ENCODE peak calls at places on chromosomes 16 and 17, in five cellular contexts. One of them, this sample, is unnamed. For H3K9me3, the result is how much of the 10 kb centered on the place peaks cover.

GRCh38 chr16:69917739-69918138 is 33.4 kb upstream of the CLEC18A start:
- DNase-seq in tibial artery: peak
- DNase-seq in left ventricle myocardium inferior: no peak
- DNase-seq in ovary: peak
- DNase-seq in pancreas: peak
- DNase-seq in this sample: peak

GRCh38 chr16:56101480-56101879 is 89.8 kb upstream of the GNAO1 start:
- DNase-seq in tibial artery: no peak
- DNase-seq in left ventricle myocardium inferior: no peak
- DNase-seq in ovary: no peak
- DNase-seq in pancreas: no peak
- DNase-seq in this sample: no peak

GRCh38 chr17:74842599-74843351 is 16.9 kb downstream of the GRIN2C start:
- DNase-seq in tibial artery: no peak
- DNase-seq in left ventricle myocardium inferior: peak
- DNase-seq in ovary: peak
- DNase-seq in pancreas: peak
- DNase-seq in this sample: peak

GRCh38 chr16:47734987-47735594 is 274.0 kb downstream of the PHKB start:
- DNase-seq in tibial artery: no peak
- DNase-seq in left ventricle myocardium inferior: no peak
- DNase-seq in ovary: no peak
- DNase-seq in pancreas: peak
- DNase-seq in this sample: no peak

GRCh38 chr17:81251091-81251942 is 12.2 kb downstream of the NDUFAF8 start:
- DNase-seq in tibial artery: no peak
- DNase-seq in left ventricle myocardium inferior: peak
- DNase-seq in ovary: no peak
- DNase-seq in pancreas: no peak
- DNase-seq in this sample: no peak

GRCh38 chr17:67386965-67387551 is 10.0 kb downstream of the PITPNC1 start:
- DNase-seq in tibial artery: no peak
- DNase-seq in left ventricle myocardium inferior: peak
- DNase-seq in ovary: peak
- DNase-seq in pancreas: peak
- DNase-seq in this sample: peak

GRCh38 chr17:45368661-45369060 is 51.8 kb upstream of the MAP3K14 start:
- DNase-seq in tibial artery: no peak
- DNase-seq in left ventricle myocardium inferior: no peak
- DNase-seq in ovary: no peak
- DNase-seq in pancreas: no peak
- DNase-seq in this sample: no peak

GRCh38 chr17:29585080-29585751 is 4.2 kb downstream of the GIT1 start:
- DNase-seq in tibial artery: no peak
- DNase-seq in left ventricle myocardium inferior: no peak
- DNase-seq in ovary: no peak
- DNase-seq in pancreas: no peak
- DNase-seq in this sample: no peak

GRCh38 chr17:2853722-2854580 is 57.7 kb downstream of the RAP1GAP2 start:
- DNase-seq in tibial artery: no peak
- DNase-seq in left ventricle myocardium inferior: peak
- DNase-seq in ovary: no peak
- DNase-seq in pancreas: peak
- DNase-seq in this sample: no peak

GRCh38 chr16:50819706-50820105 is 77.8 kb downstream of the CYLD start:
- DNase-seq in tibial artery: no peak
- DNase-seq in left ventricle myocardium inferior: no peak
- DNase-seq in ovary: no peak
- DNase-seq in pancreas: no peak
- DNase-seq in this sample: no peak

GRCh38 chr17:31608659-31609254 is 217.3 kb downstream of the RAB11FIP4 start:
- DNase-seq in tibial artery: no peak
- DNase-seq in left ventricle myocardium inferior: no peak
- DNase-seq in ovary: no peak
- DNase-seq in pancreas: no peak
- DNase-seq in this sample: no peak

GRCh38 chr17:39687101-39687545 is 734 bp downstream of the PGAP3 start:
- DNase-seq in tibial artery: no peak
- DNase-seq in left ventricle myocardium inferior: no peak
- DNase-seq in ovary: no peak
- DNase-seq in pancreas: no peak
- DNase-seq in this sample: no peak

GRCh38 chr16:82192665-82193064 is 22.6 kb upstream of the MPHOSPH6 start:
- DNase-seq in tibial artery: no peak
- DNase-seq in left ventricle myocardium inferior: no peak
- DNase-seq in ovary: no peak
- DNase-seq in pancreas: no peak
- DNase-seq in this sample: no peak

GRCh38 chr17:26807024-26807423 is 486.9 kb upstream of the WSB1 start:
- DNase-seq in tibial artery: no peak
- DNase-seq in left ventricle myocardium inferior: no peak
- DNase-seq in ovary: no peak
- DNase-seq in pancreas: no peak
- DNase-seq in this sample: no peak
- H3K9me3 ChIP-seq in tibial artery: under half
- H3K9me3 ChIP-seq in left ventricle myocardium inferior: half or more
- H3K9me3 ChIP-seq in ovary: under half
- H3K9me3 ChIP-seq in pancreas: under half
- H3K9me3 ChIP-seq in this sample: under half

GRCh38 chr17:27069842-27070508 is 223.9 kb upstream of the WSB1 start:
- DNase-seq in tibial artery: no peak
- DNase-seq in left ventricle myocardium inferior: no peak
- DNase-seq in ovary: no peak
- DNase-seq in pancreas: no peak
- DNase-seq in this sample: no peak
- H3K9me3 ChIP-seq in tibial artery: under half
- H3K9me3 ChIP-seq in left ventricle myocardium inferior: under half
- H3K9me3 ChIP-seq in ovary: under half
- H3K9me3 ChIP-seq in pancreas: under half
- H3K9me3 ChIP-seq in this sample: under half

DNA sequence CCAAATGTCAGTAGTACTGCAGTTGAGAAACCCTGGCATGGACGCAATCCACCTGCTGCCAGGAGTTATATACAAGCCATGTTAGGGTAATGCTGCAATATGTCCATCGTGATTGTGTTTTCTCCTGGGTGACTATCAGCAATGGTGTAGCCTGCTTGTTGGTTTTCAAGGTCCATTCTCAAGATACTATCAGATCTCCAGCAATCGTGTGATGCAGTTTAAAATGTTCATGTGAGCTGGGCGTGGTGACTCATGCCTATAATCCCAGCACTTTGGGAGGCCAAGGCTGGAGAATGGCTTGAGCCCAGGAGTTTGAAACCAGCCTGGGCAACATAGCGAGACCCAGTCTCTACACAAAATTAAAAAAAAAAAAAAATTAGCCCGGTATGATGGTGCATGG is 24.0 kb downstream of the ABCC1 start:
- DNase-seq in tibial artery: no peak
- DNase-seq in left ventricle myocardium inferior: no peak
- DNase-seq in ovary: no peak
- DNase-seq in pancreas: no peak
- DNase-seq in this sample: no peak
- H3K9me3 ChIP-seq in tibial artery: under half
- H3K9me3 ChIP-seq in left ventricle myocardium inferior: under half
- H3K9me3 ChIP-seq in ovary: under half
- H3K9me3 ChIP-seq in pancreas: under half
- H3K9me3 ChIP-seq in this sample: under half

GRCh38 chr17:40763752-40764151 is 8.2 kb downstream of the KRT26 start:
- DNase-seq in tibial artery: no peak
- DNase-seq in left ventricle myocardium inferior: no peak
- DNase-seq in ovary: no peak
- DNase-seq in pancreas: no peak
- DNase-seq in this sample: no peak

GRCh38 chr17:40765657-40766056 is 6.3 kb downstream of the KRT26 start:
- DNase-seq in tibial artery: no peak
- DNase-seq in left ventricle myocardium inferior: no peak
- DNase-seq in ovary: no peak
- DNase-seq in pancreas: no peak
- DNase-seq in this sample: no peak

GRCh38 chr17:40755231-40755630 is at the start of gene KRT25:
- DNase-seq in tibial artery: no peak
- DNase-seq in left ventricle myocardium inferior: no peak
- DNase-seq in ovary: no peak
- DNase-seq in pancreas: no peak
- DNase-seq in this sample: no peak

GRCh38 chr17:40760105-40761016 is 5.2 kb upstream of the KRT25 start:
- DNase-seq in tibial artery: no peak
- DNase-seq in left ventricle myocardium inferior: no peak
- DNase-seq in ovary: no peak
- DNase-seq in pancreas: no peak
- DNase-seq in this sample: no peak
- H3K9me3 ChIP-seq in tibial artery: under half
- H3K9me3 ChIP-seq in left ventricle myocardium inferior: half or more
- H3K9me3 ChIP-seq in ovary: under half
- H3K9me3 ChIP-seq in pancreas: under half
- H3K9me3 ChIP-seq in this sample: under half

This sample was measured in left lung.